ENCODE peak calls at places on chromosome 18, in five cellular contexts. Y is cardiac fibroblast, B is right atrium auricular region, E is bronchial epithelial cell, G is GM12878. C is an unnamed sample.

GRCh38 chr18:6591491-6591890 is 138.0 kb upstream of the ARHGAP28 start:
- DNase-seq in Y (no peak), B (no peak), E (no peak), G (no peak), C (no peak)

GRCh38 chr18:15198116-15198389 is 450.1 kb downstream of the ANKRD30B start:
- DNase-seq in Y (no peak), B (no peak), E (no peak), G (no peak), C (no peak)

GRCh38 chr18:6557470-6558245 is 142.9 kb upstream of the L3MBTL4 start:
- DNase-seq in Y (no peak), B (no peak), E (no peak), G (no peak), C (no peak)

GRCh38 chr18:76823574-76823973 is 1.2 kb downstream of the ZNF236 start:
- DNase-seq in Y (peak; percentile 22), B (no peak), E (no peak), G (no peak), C (peak; percentile 60)

GRCh38 chr18:36899289-36899688 is 70.4 kb downstream of the KIAA1328 start:
- DNase-seq in Y (no peak), B (no peak), E (peak; percentile 7), G (no peak), C (peak; percentile 56)

GRCh38 chr18:23532848-23533247 is 29.5 kb downstream of the RMC1 start:
- DNase-seq in Y (peak; percentile 28), B (no peak), E (no peak), G (no peak), C (no peak)

GRCh38 chr18:73647391-73647790 is 500.2 kb downstream of the FBXO15 start:
- DNase-seq in Y (no peak), B (no peak), E (peak; percentile 5), G (no peak), C (no peak)

GRCh38 chr18:25164837-25165791 is 186.9 kb downstream of the ZNF521 start:
- DNase-seq in Y (peak; percentile 37), B (no peak), E (peak; percentile 4), G (no peak), C (peak; percentile 63)

GRCh38 chr18:22282311-22283235 is 113.2 kb downstream of the GATA6 start:
- DNase-seq in Y (peak; percentile 98), B (no peak), E (peak; percentile 97), G (no peak), C (no peak)

GRCh38 chr18:72086421-72086820 is 457.7 kb downstream of the CBLN2 start:
- DNase-seq in Y (peak; percentile 22), B (no peak), E (peak; percentile 8), G (no peak), C (peak; percentile 2)

GRCh38 chr18:72910045-72910444 is 42.3 kb upstream of the NETO1 start:
- DNase-seq in Y (no peak), B (no peak), E (no peak), G (no peak), C (no peak)

GRCh38 chr18:77068890-77069312 is 63.7 kb downstream of the MBP start:
- DNase-seq in Y (no peak), B (no peak), E (no peak), G (no peak), C (peak; percentile 43)

GRCh38 chr18:22499421-22499820 is 81.7 kb upstream of the CTAGE1 start:
- DNase-seq in Y (no peak), B (no peak), E (peak; percentile 54), G (no peak), C (no peak)

GRCh38 chr18:75898666-75899065 is 471.2 kb upstream of the SMIM21 start:
- DNase-seq in Y (no peak), B (no peak), E (no peak), G (no peak), C (no peak)

GRCh38 chr18:13254971-13255927 is 36.7 kb downstream of the LDLRAD4 start:
- DNase-seq in Y (no peak), B (no peak), E (no peak), G (no peak), C (no peak)

GRCh38 chr18:22935431-22935830 is 2.3 kb downstream of the RBBP8 start:
- DNase-seq in Y (peak; percentile 6), B (no peak), E (no peak), G (no peak), C (peak; percentile 33)

GRCh38 chr18:74496508-74497307 is 545 bp downstream of the CNDP2 start:
- DNase-seq in Y (peak; percentile 59), B (peak; percentile 65), E (peak; percentile 6), G (no peak), C (peak; percentile 67)

GRCh38 chr18:1488394-1488793 is 583.7 kb downstream of the ADCYAP1 start:
- DNase-seq in Y (no peak), B (no peak), E (no peak), G (no peak), C (no peak)

GRCh38 chr18:3481696-3482210 is 31.8 kb downstream of the TGIF1 start:
- DNase-seq in Y (peak; percentile 69), B (no peak), E (peak; percentile 45), G (no peak), C (peak; percentile 29)

GRCh38 chr18:2293109-2293839 is 278.0 kb downstream of the METTL4 start:
- DNase-seq in Y (no peak), B (no peak), E (no peak), G (no peak), C (peak; percentile 9)

GRCh38 chr18:78932281-78932680 is 47.3 kb upstream of the SALL3 start:
- DNase-seq in Y (no peak), B (no peak), E (no peak), G (no peak), C (no peak)

GRCh38 chr18:7272268-7273049 is 41.6 kb downstream of the LRRC30 start:
- DNase-seq in Y (peak; percentile 89), B (peak; percentile 75), E (peak; percentile 65), G (no peak), C (no peak)

GRCh38 chr18:76495435-76496199 is 575 bp upstream of the ZNF516 start:
- DNase-seq in Y (peak; percentile 47), B (no peak), E (no peak), G (no peak), C (peak; percentile 73)

GRCh38 chr18:12863687-12864086 is 20.4 kb downstream of the PTPN2 start:
- DNase-seq in Y (no peak), B (no peak), E (no peak), G (no peak), C (no peak)

GRCh38 chr18:77001979-77002378 is 130.6 kb downstream of the MBP start:
- DNase-seq in Y (no peak), B (no peak), E (no peak), G (no peak), C (no peak)

GRCh38 chr18:59249186-59249774 is 24.0 kb downstream of the RAX start:
- DNase-seq in Y (peak; percentile 92), B (no peak), E (peak; percentile 77), G (no peak), C (peak; percentile 62)

GRCh38 chr18:32310119-32310518 is 120.3 kb downstream of the MEP1B start:
- DNase-seq in Y (peak; percentile 96), B (no peak), E (peak; percentile 64), G (no peak), C (no peak)

GRCh38 chr18:28712172-28712571 is 535.2 kb upstream of the CDH2 start:
- DNase-seq in Y (no peak), B (no peak), E (no peak), G (no peak), C (no peak)

GRCh38 chr18:58224425-58224750 is 180.4 kb downstream of the NEDD4L start:
- DNase-seq in Y (no peak), B (no peak), E (no peak), G (no peak), C (no peak)

GRCh38 chr18:58225101-58225500 is 181.1 kb downstream of the NEDD4L start:
- DNase-seq in Y (no peak), B (no peak), E (peak; percentile 66), G (peak; percentile 71), C (peak; percentile 61)

GRCh38 chr18:58221060-58221725 is 177.2 kb downstream of the NEDD4L start:
- DNase-seq in Y (peak; percentile 42), B (no peak), E (peak; percentile 98), G (no peak), C (no peak)

GRCh38 chr18:58223717-58224424 is 179.8 kb downstream of the NEDD4L start:
- DNase-seq in Y (peak; percentile 88), B (peak; percentile 82), E (peak; percentile 97), G (no peak), C (no peak)

DNA sequence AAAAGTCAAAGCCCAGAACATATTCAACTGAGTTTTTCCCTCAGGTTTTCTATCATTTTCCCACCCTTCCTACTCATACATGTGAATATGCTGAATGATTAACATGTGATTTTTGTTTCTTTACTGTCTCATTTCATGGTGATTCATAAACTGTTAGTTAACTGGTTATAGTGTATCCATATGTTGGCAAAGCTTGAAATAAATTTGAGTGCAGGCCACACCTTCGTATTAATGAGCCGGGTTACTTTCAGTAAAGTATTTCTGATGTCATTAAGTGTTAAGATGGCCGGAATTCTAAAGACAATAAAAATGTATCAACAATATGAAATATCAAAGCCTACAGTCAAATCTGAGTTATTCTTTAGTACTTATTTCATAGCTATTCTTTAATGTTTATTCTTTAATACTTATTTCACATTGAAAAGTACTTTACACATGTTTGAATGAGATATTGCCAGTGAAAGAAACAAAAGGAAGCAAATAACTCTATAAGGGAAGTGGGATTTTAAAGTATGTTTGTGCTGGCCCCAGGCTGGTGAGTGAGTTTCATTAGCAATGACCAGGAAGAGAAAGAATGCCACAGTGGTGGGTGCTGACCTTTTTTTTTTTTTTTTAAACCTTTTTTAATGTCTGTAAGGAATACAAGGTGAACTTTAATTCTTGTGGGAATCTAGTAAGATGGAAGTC is 178.6 kb downstream of the NEDD4L start:
- DNase-seq in Y (no peak), B (no peak), E (peak; percentile 90), G (no peak), C (no peak)
- H3K4me3 ChIP-seq in Y (no peak overlapping the region), B (no peak overlapping the region), E (peak overlapping the region; percentile 69), G (no peak overlapping the region), C (no peak overlapping the region)

GRCh38 chr18:47758000-47758399 is 172.5 kb downstream of the SMAD2 start:
- DNase-seq in Y (no peak), B (no peak), E (peak; percentile 11), G (no peak), C (no peak)
- TF ChIP-seq CTCF in Y (peak; percentile 45), B (no peak), E (peak; percentile 27), G (peak; percentile 25), C (peak; percentile 23)

DNA sequence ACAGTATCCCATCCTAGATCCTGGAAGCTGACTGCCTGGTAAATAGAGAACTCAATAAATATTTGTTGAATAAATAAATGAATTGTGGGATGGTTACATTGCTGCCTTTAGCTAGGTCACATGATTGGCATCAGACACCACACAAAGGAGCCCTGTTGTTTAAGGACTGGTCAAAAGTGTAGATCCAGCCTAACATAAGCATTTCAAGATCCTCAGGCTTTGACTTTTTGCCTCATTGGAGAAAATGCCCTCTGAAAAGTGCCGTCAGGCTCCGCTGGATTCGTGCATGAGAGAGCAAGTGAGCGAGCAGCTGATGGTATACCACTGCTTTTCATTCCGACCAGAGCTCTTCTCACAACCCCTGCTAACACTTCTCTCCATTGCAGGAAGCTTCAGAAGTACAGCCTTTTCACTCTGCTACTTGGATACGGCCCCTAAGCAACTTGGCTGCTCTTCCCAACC is 1.3 kb upstream of the ZNF24 start:
- DNase-seq in Y (peak; percentile 66), B (no peak), E (no peak), G (peak; percentile 17), C (peak; percentile 58)
- H3K4me3 ChIP-seq in Y (no peak overlapping the region), B (no peak overlapping the region), E (no peak overlapping the region), G (no peak overlapping the region), C (no peak overlapping the region)

DNA sequence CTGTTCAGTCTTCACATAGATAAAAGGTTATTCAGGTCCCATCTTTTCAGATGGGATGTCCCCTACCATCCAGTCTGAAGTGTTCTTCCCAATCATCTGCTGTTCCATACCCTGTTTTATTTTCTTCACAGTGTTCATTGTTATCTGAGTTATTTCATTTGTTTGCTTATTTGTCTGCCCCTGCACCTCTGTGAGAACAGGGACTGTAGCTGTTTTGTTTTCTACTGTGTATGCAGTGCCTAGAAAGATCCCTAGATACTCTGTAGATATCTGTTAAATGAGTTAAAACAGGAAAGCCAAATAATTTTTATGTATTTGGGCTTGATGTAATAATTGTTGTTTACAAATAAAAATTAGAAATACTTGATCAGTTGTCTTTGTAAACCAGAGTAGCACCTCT is 34.2 kb downstream of the SMAD4 start:
- DNase-seq in Y (no peak), B (no peak), E (no peak), G (no peak), C (no peak)
- TF ChIP-seq CTCF in Y (no peak), B (no peak), E (no peak), G (no peak), C (no peak)